ENCODE peak calls at places on chromosomes 16 and 17, in five cellular contexts. H, R, Q, F and G are unnamed samples.

GRCh38 chr17:57636985-57637667 is 108.0 kb downstream of the CCDC182 start:
- DNase-seq in F (no peak), H (no peak), Q (no peak), R (no peak), G (no peak)

GRCh38 chr16:17305694-17306093 is 165.1 kb downstream of the XYLT1 start:
- DNase-seq in R (no peak), F (no peak), Q (no peak), H (peak), G (no peak)

GRCh38 chr17:2405247-2405926 is 4.5 kb upstream of the MNT start:
- DNase-seq in R (no peak), H (no peak), Q (no peak), F (no peak), G (no peak)

GRCh38 chr16:85557976-85558589 is 55.0 kb upstream of the GSE1 start:
- DNase-seq in H (no peak), Q (peak), F (no peak), R (no peak), G (no peak)

GRCh38 chr17:59746849-59747445 is 39.5 kb downstream of the VMP1 start:
- DNase-seq in F (peak), R (peak), Q (no peak), H (no peak), G (peak)

GRCh38 chr16:81004646-81005353 is 1.9 kb downstream of the CMC2 start:
- DNase-seq in Q (no peak), H (no peak), F (peak), R (peak), G (peak)

GRCh38 chr17:17156511-17156910 is 49.6 kb downstream of the PLD6 start:
- DNase-seq in R (no peak), Q (no peak), F (no peak), H (no peak), G (no peak)

GRCh38 chr17:60107526-60108257 is 29.0 kb upstream of the HEATR6 start:
- DNase-seq in Q (no peak), F (peak), R (no peak), H (no peak), G (no peak)

GRCh38 chr16:69253796-69254426 is 57.2 kb upstream of the VPS4A start:
- DNase-seq in F (no peak), H (no peak), R (no peak), Q (no peak), G (no peak)

GRCh38 chr17:56819431-56820145 is 14.1 kb downstream of the C17orf67 start:
- DNase-seq in Q (peak), R (peak), F (peak), H (peak), G (peak)

GRCh38 chr16:51243836-51244483 is 92.9 kb upstream of the SALL1 start:
- DNase-seq in F (no peak), R (peak), Q (no peak), H (no peak), G (peak)

GRCh38 chr17:49456172-49456965 is 38.7 kb upstream of the NGFR start:
- DNase-seq in F (no peak), H (no peak), R (no peak), Q (no peak), G (no peak)

GRCh38 chr16:64983983-64984382 is 137.9 kb downstream of the CDH11 start:
- DNase-seq in F (peak), H (no peak), R (peak), Q (peak), G (no peak)

GRCh38 chr16:31215287-31216115 is 1.4 kb downstream of the PYDC1 start:
- DNase-seq in R (peak), Q (peak), H (no peak), F (peak), G (peak)

GRCh38 chr16:85306071-85306792 is 194.0 kb upstream of the CIBAR2 start:
- DNase-seq in Q (no peak), F (peak), R (peak), H (peak), G (peak)

GRCh38 chr17:56185491-56185890 is 32.2 kb downstream of the ANKFN1 start:
- DNase-seq in Q (no peak), F (no peak), H (no peak), R (no peak), G (no peak)

GRCh38 chr17:70636517-70637133 is 467.3 kb downstream of the KCNJ2 start:
- DNase-seq in Q (no peak), F (peak), H (no peak), R (peak), G (peak)

GRCh38 chr16:50836121-50836541 is 94.2 kb downstream of the CYLD start:
- DNase-seq in R (no peak), F (no peak), H (no peak), Q (peak), G (no peak)

GRCh38 chr17:45719335-45720071 is 64.6 kb upstream of the CRHR1 start:
- DNase-seq in H (no peak), R (peak), Q (no peak), F (peak), G (peak)
- TF ChIP-seq HDAC2 in H (no peak), R (no peak), Q (no peak), F (no peak), G (no peak)

DNA sequence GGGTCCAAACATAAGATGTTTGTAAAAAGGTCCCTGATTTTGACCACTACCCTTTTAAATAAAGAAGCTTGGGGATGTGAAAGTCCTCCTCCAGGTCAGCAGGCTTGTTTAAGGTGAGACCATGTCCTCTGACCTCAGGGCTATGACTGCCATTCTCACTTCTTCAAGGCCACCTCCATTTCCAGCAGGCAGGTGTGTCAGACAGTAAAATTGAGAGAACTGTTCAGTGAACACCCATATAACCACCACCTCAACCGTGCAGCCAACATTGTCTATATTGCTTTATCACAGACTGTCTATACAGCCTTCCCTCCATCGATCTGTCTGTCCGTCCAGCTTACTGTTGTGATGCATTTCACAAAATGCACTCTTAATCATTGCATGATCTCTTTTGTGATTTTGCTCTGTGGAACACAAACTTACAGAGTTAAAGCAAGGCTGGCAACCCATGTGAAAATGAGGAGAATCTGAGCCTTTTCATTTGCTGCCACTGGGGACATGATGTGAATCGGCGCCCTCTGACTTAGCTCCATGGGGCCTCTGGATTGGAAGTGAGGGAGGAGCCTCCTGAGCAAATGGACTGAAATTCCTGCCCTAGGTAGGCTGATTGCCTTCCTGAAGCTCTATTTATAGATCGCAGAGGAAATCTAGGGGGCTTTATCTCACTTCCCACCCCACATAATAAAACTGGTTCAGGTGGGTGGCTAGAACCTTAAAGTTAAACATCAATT is 53.8 kb downstream of the ZNRF1 start:
- DNase-seq in R (no peak), H (no peak), F (no peak), Q (no peak), G (no peak)
- TF ChIP-seq HDAC2 in R (no peak), H (no peak), F (no peak), Q (no peak), G (no peak)

GRCh38 chr16:27879601-27880247 is 183.8 kb downstream of the GSG1L start:
- DNase-seq in R (no peak), Q (no peak), F (no peak), H (no peak), G (no peak)
- TF ChIP-seq HDAC2 in R (no peak), Q (no peak), F (no peak), H (no peak), G (no peak)

DNA sequence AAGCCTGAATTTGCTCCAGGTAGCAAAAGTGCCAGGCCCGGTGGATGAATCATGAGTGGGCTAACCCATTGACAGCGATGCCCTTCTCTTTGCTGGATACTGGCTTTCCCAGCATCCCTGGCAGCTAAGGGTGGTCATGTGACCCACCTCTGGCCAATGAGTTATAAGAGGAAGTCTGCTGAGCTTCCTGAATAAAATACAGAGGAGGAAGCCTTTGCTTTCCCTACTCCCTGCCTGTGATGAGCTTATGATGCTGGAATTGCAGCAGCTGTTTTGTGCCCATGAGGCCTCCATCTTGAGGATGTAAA is 15.0 kb upstream of the ATP2A3 start:
- DNase-seq in F (no peak), H (no peak), R (no peak), Q (no peak), G (no peak)
- TF ChIP-seq HDAC2 in F (no peak), H (no peak), R (no peak), Q (no peak), G (no peak)

GRCh38 chr17:39080416-39081179 is 70.8 kb downstream of the PLXDC1 start:
- DNase-seq in Q (no peak), H (no peak), F (no peak), R (no peak), G (no peak)
- TF ChIP-seq HDAC2 in Q (no peak), H (no peak), F (no peak), R (no peak), G (no peak)

GRCh38 chr16:19639986-19640421 is 78.0 kb downstream of the KNOP1 start:
- DNase-seq in H (no peak), R (no peak), F (no peak), Q (no peak), G (no peak)

GRCh38 chr16:19645557-19645981 is 72.5 kb downstream of the KNOP1 start:
- DNase-seq in R (no peak), H (no peak), Q (peak), F (no peak), G (no peak)

GRCh38 chr16:19649980-19650379 is 68.0 kb downstream of the KNOP1 start:
- DNase-seq in R (no peak), Q (no peak), F (no peak), H (no peak), G (no peak)

GRCh38 chr16:19644877-19645276 is 73.2 kb downstream of the KNOP1 start:
- DNase-seq in F (no peak), R (no peak), Q (no peak), H (no peak), G (no peak)
- TF ChIP-seq HDAC2 in F (no peak), R (no peak), Q (no peak), H (no peak), G (no peak)

GRCh38 chr17:32623196-32623595 is 136.4 kb downstream of the CDK5R1 start:
- DNase-seq in F (no peak), R (no peak), Q (no peak), H (no peak), G (no peak)

GRCh38 chr17:32627233-32628008 is 140.6 kb downstream of the CDK5R1 start:
- DNase-seq in F (no peak), H (no peak), R (no peak), Q (peak), G (no peak)

GRCh38 chr17:32628645-32629044 is 141.9 kb downstream of the CDK5R1 start:
- DNase-seq in R (no peak), F (no peak), Q (no peak), H (no peak), G (no peak)

GRCh38 chr17:32625971-32626370 is 139.2 kb downstream of the CDK5R1 start:
- DNase-seq in R (no peak), F (no peak), Q (no peak), H (no peak), G (no peak)

DNA sequence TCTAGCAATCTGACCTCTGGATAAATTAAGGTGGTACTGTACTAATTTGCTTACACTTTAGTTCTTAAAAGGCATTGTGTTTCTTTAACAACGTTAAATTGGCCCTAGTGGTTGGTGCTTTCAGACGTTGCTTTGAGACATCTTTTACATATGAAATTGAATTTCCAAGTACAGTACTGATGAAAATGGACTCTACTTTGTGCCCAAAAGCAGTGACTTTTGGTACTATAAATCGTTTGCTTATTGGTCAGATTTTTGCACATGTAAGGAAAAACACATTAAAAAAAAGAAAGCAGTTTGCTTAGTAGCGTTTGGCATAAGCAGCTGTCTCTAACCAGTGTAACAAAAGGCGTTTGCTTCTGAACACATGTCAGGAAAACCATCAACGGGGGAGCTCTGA is 139.6 kb downstream of the CDK5R1 start:
- DNase-seq in H (no peak), R (no peak), F (no peak), Q (no peak), G (no peak)
- TF ChIP-seq HDAC2 in H (no peak), R (no peak), F (no peak), Q (no peak), G (no peak)

DNA sequence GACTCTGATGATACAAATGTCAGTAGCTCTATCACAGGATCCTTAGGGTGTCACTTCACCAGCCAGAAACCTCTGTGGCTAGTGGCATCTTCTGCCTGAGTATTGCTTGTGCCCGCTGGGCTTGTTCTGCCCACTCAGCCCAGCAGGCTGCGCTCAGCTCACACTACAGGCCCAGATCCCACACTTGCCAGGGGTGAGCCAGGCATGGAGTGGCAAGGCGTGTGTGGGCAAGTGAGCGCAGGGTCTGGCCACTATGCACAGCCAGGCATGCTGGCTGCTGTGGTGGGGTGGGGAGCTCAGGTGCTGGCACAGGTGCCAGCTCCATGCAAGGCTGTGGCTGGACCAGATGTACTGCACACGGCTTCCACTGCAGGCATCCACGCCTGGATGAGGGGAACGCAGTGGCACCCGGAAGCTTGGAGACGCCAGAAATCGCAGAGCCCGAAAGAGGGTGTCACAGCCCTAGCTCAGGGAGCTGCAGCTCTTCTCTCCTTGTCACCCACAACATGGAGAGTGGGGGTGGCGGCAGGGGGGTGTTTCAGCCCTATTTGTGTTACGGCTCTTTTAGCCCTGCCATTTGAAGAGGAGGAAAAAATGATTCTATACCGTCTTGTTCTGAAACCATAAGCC is 10.2 kb downstream of the CFAP97D1 start:
- DNase-seq in Q (peak), H (no peak), R (peak), F (no peak), G (no peak)
- TF ChIP-seq HDAC2 in Q (no peak), H (no peak), R (no peak), F (no peak), G (no peak)

GRCh38 chr16:674968-675883 is at the start of gene RHBDL1:
- DNase-seq in H (no peak), Q (peak), R (peak), F (peak), G (peak)
- TF ChIP-seq HDAC2 in H (no peak), Q (no peak), R (no peak), F (peak), G (no peak)

GRCh38 chr17:41402161-41402560 is 4.8 kb upstream of the KRT31 start:
- DNase-seq in H (no peak), F (no peak), R (no peak), Q (no peak), G (no peak)
- TF ChIP-seq HDAC2 in H (no peak), F (no peak), R (no peak), Q (no peak), G (no peak)